ENCODE peak calls at places on chromosomes 11 and 22, in six cellular contexts. Z, T, J, F, M and K are unnamed samples.

GRCh38 chr22:39560127-39560526 is 10.4 kb upstream of the CACNA1I start:
- DNase-seq in M (no peak), F (no peak), J (no peak), Z (no peak), T (no peak), K (no peak)

GRCh38 chr11:13889566-13890214 is 72.8 kb upstream of the SPON1 start:
- DNase-seq in J (no peak), T (no peak), Z (no peak), F (no peak), M (no peak), K (no peak)

GRCh38 chr11:22263613-22264012 is 70.7 kb downstream of the ANO5 start:
- DNase-seq in F (no peak), T (no peak), M (no peak), Z (no peak), J (no peak), K (no peak)

GRCh38 chr22:42283288-42284229 is 13.1 kb upstream of the TCF20 start:
- DNase-seq in J (no peak), M (no peak), T (peak; percentile 41), F (no peak), Z (no peak), K (peak; percentile 92)

GRCh38 chr22:30000566-30000965 is 79.7 kb upstream of the HORMAD2 start:
- DNase-seq in F (peak; percentile 39), J (peak; percentile 6), M (no peak), T (no peak), Z (no peak), K (no peak)

GRCh38 chr11:123159146-123159857 is 35.7 kb downstream of the CLMP start:
- DNase-seq in J (no peak), Z (no peak), M (no peak), T (no peak), F (no peak), K (no peak)

GRCh38 chr11:27282141-27282590 is 80.8 kb downstream of the CCDC34 start:
- DNase-seq in Z (peak; percentile 42), T (no peak), J (no peak), F (no peak), M (no peak), K (no peak)

GRCh38 chr11:68632802-68633201 is 51.5 kb upstream of the GAL start:
- DNase-seq in F (no peak), Z (no peak), J (no peak), M (no peak), T (peak; percentile 21), K (no peak)

GRCh38 chr11:45048313-45048841 is 97.7 kb upstream of the TP53I11 start:
- DNase-seq in J (no peak), Z (no peak), F (no peak), M (no peak), T (no peak), K (no peak)

GRCh38 chr11:27625347-27625912 is 74.8 kb downstream of the BDNF start:
- DNase-seq in J (no peak), F (no peak), M (no peak), Z (no peak), T (no peak), K (no peak)

GRCh38 chr22:50676211-50676636 is 3.6 kb downstream of the SHANK3 start:
- DNase-seq in M (no peak), Z (no peak), J (no peak), F (no peak), T (no peak), K (no peak)

GRCh38 chr11:44992181-44992582 is 41.5 kb upstream of the TP53I11 start:
- DNase-seq in M (no peak), T (no peak), Z (no peak), J (no peak), F (no peak), K (peak; percentile 74)

GRCh38 chr11:17976651-17977050 is 36.2 kb downstream of the SERGEF start:
- DNase-seq in F (no peak), T (no peak), Z (no peak), J (no peak), M (no peak), K (no peak)

GRCh38 chr11:62497132-62497915 is 49.3 kb downstream of the AHNAK start:
- DNase-seq in F (no peak), M (no peak), Z (no peak), T (no peak), J (no peak), K (no peak)

GRCh38 chr11:1478011-1478410 is 8.6 kb downstream of the MOB2 start:
- DNase-seq in T (no peak), Z (no peak), F (no peak), M (no peak), J (no peak), K (no peak)

GRCh38 chr11:100515087-100515486 is 172.0 kb upstream of the ARHGAP42 start:
- DNase-seq in M (no peak), J (peak; percentile 5), Z (no peak), T (no peak), F (no peak), K (no peak)

GRCh38 chr11:77175021-77175842 is 47.2 kb downstream of the MYO7A start:
- DNase-seq in F (no peak), T (no peak), Z (no peak), J (no peak), M (no peak), K (no peak)

GRCh38 chr22:40637181-40638150 is 947 bp upstream of the MRTFA start:
- DNase-seq in Z (peak; percentile 45), T (peak; percentile 26), M (peak; percentile 44), J (no peak), F (no peak), K (peak; percentile 14)

GRCh38 chr11:61747389-61748285 is 4.8 kb upstream of the MYRF start:
- DNase-seq in Z (peak; percentile 77), J (no peak), F (peak; percentile 56), T (peak; percentile 32), M (no peak), K (peak; percentile 94)

GRCh38 chr11:5366856-5367255 is 15.5 kb downstream of the OR51B6 start:
- DNase-seq in M (no peak), Z (no peak), T (no peak), J (no peak), F (no peak), K (no peak)

GRCh38 chr11:35171226-35171625 is 32.3 kb downstream of the CD44 start:
- DNase-seq in Z (no peak), T (no peak), F (no peak), J (no peak), M (no peak), K (no peak)

GRCh38 chr11:101862410-101863233 is 52.2 kb upstream of the CEP126 start:
- DNase-seq in Z (no peak), F (no peak), T (no peak), J (no peak), M (no peak), K (no peak)

GRCh38 chr11:46600162-46600561 is 6.3 kb upstream of the AMBRA1 start:
- DNase-seq in Z (no peak), M (no peak), F (no peak), J (no peak), T (no peak), K (no peak)